ENCODE peak calls at places on chromosome 10, in ten cellular contexts. A is heart left ventricle, P is heart right ventricle, V is mucosa of descending colon, E is HFF-Myc, Z is lower lobe of right lung, U is fibroblast of pulmonary artery, J is HCT116, K is cardiac fibroblast, Q is GM12865. I is an unnamed sample.

GRCh38 chr10:55629792-55630490 is 731.1 kb downstream of the ZWINT start:
- DNase-seq in A (no peak), P (peak), V (peak), E (no peak), Z (no peak), U (peak), J (no peak), K (peak), Q (no peak), I (peak)

GRCh38 chr10:79397575-79398303 is 47.7 kb downstream of the ZCCHC24 start:
- DNase-seq in A (peak), P (no peak), V (no peak), E (no peak), Z (no peak), U (peak), J (no peak), K (peak), Q (no peak), I (no peak)

GRCh38 chr10:86361134-86362128 is 5.2 kb downstream of the GRID1 start:
- DNase-seq in A (peak), P (peak), V (no peak), E (no peak), Z (no peak), U (no peak), J (no peak), K (no peak), Q (no peak), I (no peak)

GRCh38 chr10:7895699-7896090 is 77.4 kb downstream of the TAF3 start:
- DNase-seq in A (no peak), P (no peak), V (no peak), E (no peak), Z (no peak), U (peak), J (no peak), K (peak), Q (no peak), I (no peak)

GRCh38 chr10:123241391-123242141 is 87.4 kb downstream of the BUB3 start:
- DNase-seq in A (no peak), P (no peak), V (no peak), E (no peak), Z (no peak), U (peak), J (no peak), K (no peak), Q (peak), I (no peak)

GRCh38 chr10:5619366-5620211 is 46.8 kb downstream of the ASB13 start:
- DNase-seq in A (no peak), P (no peak), V (peak), E (no peak), Z (peak), U (no peak), J (no peak), K (peak), Q (no peak), I (peak)

GRCh38 chr10:127679642-127680255 is 57.2 kb upstream of the FOXI2 start:
- DNase-seq in A (no peak), P (no peak), V (no peak), E (no peak), Z (no peak), U (no peak), J (peak), K (no peak), Q (no peak), I (no peak)

GRCh38 chr10:114758331-114758730 is 63.2 kb upstream of the FHIP2A start:
- DNase-seq in A (no peak), P (peak), V (no peak), E (no peak), Z (no peak), U (no peak), J (no peak), K (no peak), Q (no peak), I (no peak)

GRCh38 chr10:125599194-125599593 is 83.8 kb downstream of the TEX36 start:
- DNase-seq in A (no peak), P (no peak), V (no peak), E (no peak), Z (no peak), U (no peak), J (no peak), K (no peak), Q (peak), I (no peak)

GRCh38 chr10:15436696-15437095 is 65.6 kb upstream of the FAM171A1 start:
- DNase-seq in A (no peak), P (no peak), V (no peak), E (no peak), Z (no peak), U (no peak), J (no peak), K (no peak), Q (no peak), I (no peak)

GRCh38 chr10:3755440-3756359 is 29.3 kb downstream of the KLF6 start:
- DNase-seq in A (no peak), P (no peak), V (no peak), E (no peak), Z (no peak), U (peak), J (no peak), K (peak), Q (no peak), I (no peak)

GRCh38 chr10:12594448-12594944 is 245.1 kb downstream of the CAMK1D start:
- DNase-seq in A (no peak), P (no peak), V (no peak), E (no peak), Z (no peak), U (no peak), J (no peak), K (no peak), Q (no peak), I (no peak)

GRCh38 chr10:58836991-58837390 is 324.3 kb downstream of the BICC1 start:
- DNase-seq in A (no peak), P (no peak), V (no peak), E (no peak), Z (no peak), U (no peak), J (no peak), K (no peak), Q (no peak), I (no peak)

GRCh38 chr10:4246881-4247358 is 461.9 kb upstream of the KLF6 start:
- DNase-seq in A (no peak), P (no peak), V (no peak), E (peak), Z (no peak), U (peak), J (no peak), K (peak), Q (no peak), I (peak)

GRCh38 chr10:7752251-7752650 is 35.5 kb downstream of the KIN start:
- DNase-seq in A (no peak), P (no peak), V (no peak), E (no peak), Z (no peak), U (no peak), J (no peak), K (no peak), Q (no peak), I (no peak)

GRCh38 chr10:62354941-62355340 is 19.2 kb upstream of the ZNF365 start:
- DNase-seq in A (no peak), P (no peak), V (no peak), E (no peak), Z (no peak), U (no peak), J (no peak), K (no peak), Q (no peak), I (peak)

GRCh38 chr10:76231258-76231934 is 800.0 kb downstream of the LRMDA start:
- DNase-seq in A (no peak), P (no peak), V (no peak), E (no peak), Z (no peak), U (no peak), J (no peak), K (no peak), Q (no peak), I (no peak)

GRCh38 chr10:122154733-122155366 is 116.2 kb upstream of the BTBD16 start:
- DNase-seq in A (no peak), P (peak), V (no peak), E (no peak), Z (no peak), U (peak), J (no peak), K (peak), Q (no peak), I (no peak)

GRCh38 chr10:111410740-111411139 is 333.9 kb downstream of the ADRA2A start:
- DNase-seq in A (no peak), P (no peak), V (no peak), E (no peak), Z (no peak), U (no peak), J (no peak), K (no peak), Q (no peak), I (no peak)

GRCh38 chr10:28785018-28785417 is 107.7 kb downstream of the BAMBI start:
- DNase-seq in A (no peak), P (no peak), V (no peak), E (no peak), Z (no peak), U (no peak), J (no peak), K (no peak), Q (no peak), I (no peak)

GRCh38 chr10:48611133-48611532 is 6.3 kb upstream of the ARHGAP22 start:
- DNase-seq in A (no peak), P (no peak), V (no peak), E (no peak), Z (no peak), U (no peak), J (no peak), K (no peak), Q (no peak), I (no peak)

GRCh38 chr10:75774780-75775490 is 343.5 kb downstream of the LRMDA start:
- DNase-seq in A (no peak), P (peak), V (no peak), E (no peak), Z (no peak), U (peak), J (no peak), K (peak), Q (no peak), I (no peak)

GRCh38 chr10:127444155-127444554 is 105.0 kb upstream of the NPS start:
- DNase-seq in A (no peak), P (no peak), V (no peak), E (no peak), Z (no peak), U (no peak), J (no peak), K (no peak), Q (no peak), I (no peak)

GRCh38 chr10:23293145-23293724 is 51.4 kb downstream of the C10orf67 start:
- DNase-seq in A (no peak), P (no peak), V (no peak), E (peak), Z (no peak), U (peak), J (peak), K (peak), Q (peak), I (peak)

GRCh38 chr10:96833220-96834001 is 1.3 kb downstream of the LCOR start:
- DNase-seq in A (no peak), P (peak), V (no peak), E (no peak), Z (no peak), U (peak), J (no peak), K (peak), Q (peak), I (no peak)

GRCh38 chr10:93461124-93461806 is 20.9 kb downstream of the MYOF start:
- DNase-seq in A (no peak), P (no peak), V (no peak), E (no peak), Z (no peak), U (peak), J (no peak), K (peak), Q (no peak), I (peak)

GRCh38 chr10:93463723-93464511 is 18.2 kb downstream of the MYOF start:
- DNase-seq in A (no peak), P (no peak), V (no peak), E (no peak), Z (peak), U (peak), J (no peak), K (peak), Q (no peak), I (no peak)

GRCh38 chr10:93462371-93462770 is 19.8 kb downstream of the MYOF start:
- DNase-seq in A (no peak), P (no peak), V (no peak), E (no peak), Z (no peak), U (no peak), J (no peak), K (no peak), Q (no peak), I (no peak)

GRCh38 chr10:93462881-93463280 is 19.3 kb downstream of the MYOF start:
- DNase-seq in A (no peak), P (no peak), V (no peak), E (no peak), Z (peak), U (peak), J (no peak), K (peak), Q (peak), I (no peak)

GRCh38 chr10:93461807-93462178 is 20.3 kb downstream of the MYOF start:
- DNase-seq in A (no peak), P (no peak), V (no peak), E (no peak), Z (no peak), U (peak), J (peak), K (peak), Q (peak), I (peak)
- H3K4me3 ChIP-seq in A (no peak), P (no peak), V (no peak), E (no peak), Z (no peak), U (no peak), J (no peak), K (no peak), Q (no peak), I (no peak)

DNA sequence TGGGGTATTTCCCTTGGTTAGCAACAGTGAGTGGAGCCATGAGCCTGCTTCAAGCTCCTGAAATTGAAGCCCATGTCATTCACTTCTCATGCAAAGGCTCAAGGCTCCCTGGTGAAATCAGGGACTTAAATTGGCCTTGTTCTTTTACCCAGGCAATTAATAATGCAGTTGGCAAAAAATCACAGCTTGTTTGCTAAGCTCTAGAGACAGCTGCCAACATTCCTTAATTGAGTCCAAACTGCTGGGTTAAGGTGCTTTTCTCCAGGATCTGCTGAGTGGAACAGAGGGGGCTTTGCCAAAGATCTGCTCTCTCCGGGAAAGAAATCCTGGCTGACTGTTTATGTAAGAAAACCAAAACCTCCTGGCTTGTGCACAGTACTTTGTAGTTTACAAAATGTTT is 257.7 kb upstream of the GHITM start:
- DNase-seq in A (no peak), P (peak), V (no peak), E (no peak), Z (no peak), U (no peak), J (no peak), K (no peak), Q (no peak), I (peak)
- TF ChIP-seq CTCF in A (no peak), P (no peak), V (no peak), E (no peak), Z (no peak), U (no peak), J (no peak), K (no peak), Q (no peak), I (no peak)

DNA sequence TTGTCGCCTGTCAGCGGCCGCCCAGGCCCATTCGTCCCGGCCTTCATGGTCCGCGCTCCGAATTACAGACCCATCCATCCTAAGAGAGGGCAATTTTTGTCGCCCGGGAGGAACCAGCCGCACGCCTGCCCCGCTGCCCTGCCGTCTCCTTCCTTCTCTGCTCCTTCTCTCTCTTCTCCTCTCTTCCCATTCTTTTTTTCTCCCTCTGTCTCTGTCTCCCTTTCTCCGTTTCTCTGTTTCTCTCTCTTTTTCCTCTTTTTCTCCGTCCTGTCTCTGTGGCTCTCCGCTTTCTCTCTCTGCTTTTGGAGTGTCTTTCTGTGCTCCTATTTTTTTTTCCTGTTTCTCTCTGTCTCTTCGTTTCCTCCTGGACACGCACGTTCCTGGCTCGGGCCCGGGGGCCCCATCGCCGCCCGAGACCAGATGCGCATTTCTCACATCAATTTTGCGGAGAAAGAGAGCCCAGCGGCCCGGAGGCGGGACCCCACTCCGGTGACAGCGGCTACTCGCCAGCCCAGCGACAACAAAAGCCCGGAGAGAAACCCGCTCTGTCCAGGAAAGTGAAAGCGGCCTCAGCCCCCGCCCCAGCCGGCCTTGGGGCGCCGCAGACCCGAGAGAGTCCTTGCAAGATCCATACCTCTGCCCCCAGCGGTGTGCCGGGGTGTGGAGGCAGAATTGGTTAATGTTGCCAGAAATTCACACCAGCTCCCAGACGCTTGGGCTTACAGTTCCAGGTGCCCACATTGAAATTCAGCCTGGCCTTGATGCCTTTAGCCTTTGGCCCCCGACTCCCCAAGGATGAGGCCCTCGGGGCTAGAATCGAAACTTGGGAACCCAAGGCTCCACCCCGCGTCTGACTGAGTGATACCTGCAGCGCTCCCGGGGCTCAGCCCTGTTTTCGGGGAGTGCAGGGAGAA is 4.1 kb downstream of the LBX1 start:
- DNase-seq in A (no peak), P (no peak), V (no peak), E (no peak), Z (no peak), U (no peak), J (no peak), K (no peak), Q (no peak), I (no peak)
- H3K4me3 ChIP-seq in A (peak), P (peak), V (no peak), E (no peak), Z (peak), U (no peak), J (no peak), K (no peak), Q (no peak), I (no peak)

GRCh38 chr10:43105119-43105792 is 28.4 kb downstream of the RET start:
- DNase-seq in A (peak), P (peak), V (peak), E (no peak), Z (peak), U (peak), J (peak), K (peak), Q (peak), I (peak)
- TF ChIP-seq CTCF in A (peak), P (peak), V (peak), E (peak), Z (peak), U (peak), J (peak), K (peak), Q (peak), I (peak)

GRCh38 chr10:92757066-92757716 is 67.4 kb downstream of the HHEX start:
- DNase-seq in A (peak), P (peak), V (peak), E (peak), Z (peak), U (peak), J (peak), K (peak), Q (peak), I (peak)

GRCh38 chr10:92756233-92757065 is 66.7 kb downstream of the HHEX start:
- DNase-seq in A (no peak), P (peak), V (no peak), E (no peak), Z (no peak), U (peak), J (no peak), K (peak), Q (peak), I (no peak)

GRCh38 chr10:92755725-92756124 is 66.0 kb downstream of the HHEX start:
- DNase-seq in A (no peak), P (no peak), V (no peak), E (no peak), Z (no peak), U (peak), J (no peak), K (no peak), Q (no peak), I (no peak)

GRCh38 chr10:92758594-92758993 is 68.8 kb downstream of the HHEX start:
- DNase-seq in A (no peak), P (no peak), V (no peak), E (no peak), Z (no peak), U (no peak), J (no peak), K (no peak), Q (no peak), I (no peak)

GRCh38 chr10:92757720-92758119 is 68.0 kb downstream of the HHEX start:
- DNase-seq in A (no peak), P (no peak), V (no peak), E (no peak), Z (no peak), U (no peak), J (no peak), K (no peak), Q (peak), I (no peak)
- H3K4me3 ChIP-seq in A (no peak), P (no peak), V (no peak), E (no peak), Z (no peak), U (no peak), J (no peak), K (no peak), Q (no peak), I (no peak)

GRCh38 chr10:71547841-71548493 is 151.2 kb downstream of the CDH23 start:
- DNase-seq in A (peak), P (peak), V (no peak), E (no peak), Z (peak), U (peak), J (no peak), K (peak), Q (no peak), I (peak)

GRCh38 chr10:71546220-71546619 is 149.5 kb downstream of the CDH23 start:
- DNase-seq in A (no peak), P (no peak), V (no peak), E (no peak), Z (no peak), U (no peak), J (no peak), K (no peak), Q (no peak), I (no peak)

GRCh38 chr10:71545001-71545400 is 148.3 kb downstream of the CDH23 start:
- DNase-seq in A (no peak), P (no peak), V (no peak), E (no peak), Z (no peak), U (no peak), J (no peak), K (no peak), Q (no peak), I (no peak)

GRCh38 chr10:71547290-71547689 is 150.6 kb downstream of the CDH23 start:
- DNase-seq in A (no peak), P (no peak), V (no peak), E (no peak), Z (no peak), U (no peak), J (no peak), K (no peak), Q (no peak), I (no peak)

GRCh38 chr10:71548494-71548846 is 151.8 kb downstream of the CDH23 start:
- DNase-seq in A (no peak), P (no peak), V (no peak), E (no peak), Z (no peak), U (peak), J (no peak), K (peak), Q (peak), I (no peak)
- TF ChIP-seq CTCF in A (peak), P (peak), V (no peak), E (peak), Z (peak), U (peak), J (peak), K (peak), Q (peak), I (peak)

DNA sequence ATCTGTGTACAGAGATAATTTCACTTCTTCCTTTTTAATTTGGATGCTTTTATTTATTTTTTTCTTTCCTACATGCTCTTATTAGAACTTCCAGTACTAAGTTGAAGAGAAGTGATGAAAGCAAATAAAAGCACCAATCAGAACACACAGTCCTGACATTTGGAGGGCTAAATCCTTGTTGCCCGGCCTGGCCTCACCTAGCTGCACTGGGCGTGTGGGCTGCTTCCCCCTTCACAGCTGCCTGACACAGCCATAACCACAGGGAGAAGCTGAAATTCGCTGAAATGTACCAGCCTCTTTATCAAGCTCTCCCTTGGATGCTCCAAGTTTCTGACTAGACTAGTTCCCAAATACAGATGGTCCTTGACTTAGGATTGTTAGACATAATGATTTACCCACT is 3.7 kb upstream of the MRC1 start:
- DNase-seq in A (no peak), P (no peak), V (no peak), E (no peak), Z (peak), U (no peak), J (no peak), K (no peak), Q (no peak), I (no peak)
- H3K4me3 ChIP-seq in A (no peak), P (no peak), V (no peak), E (no peak), Z (no peak), U (no peak), J (no peak), K (no peak), Q (no peak), I (no peak)

I was measured in astrocyte of the cerebellum.